ENCODE peak calls at places on chromosomes 3 and 15, in eight cellular contexts. One of them, this sample, is unnamed.

GRCh38 chr3:183427206-183428139 is 946 bp downstream of the MCF2L2 start:
- DNase-seq in H4: no peak
- DNase-seq in stimulated activated CD8-positive, alpha-beta memory T cell treated with anti-CD3 and anti-CD28 coated beads, Interleukin-7, amount 100 ng/mL, for 1 hour: no peak
- DNase-seq in NB4: no peak
- DNase-seq in stimulated activated CD4-positive, alpha-beta T cell treated with anti-CD3 and anti-CD28 coated beads, Interleukin-1b, Interleukin-23, amount 100 ng/mL, for 4 hours: no peak
- DNase-seq in neural progenitor cell: peak; percentile 54
- DNase-seq in psoas muscle: no peak
- DNase-seq in GM12891: no peak
- DNase-seq in this sample: no peak

GRCh38 chr3:178392553-178392952 is 143.7 kb upstream of the KCNMB2 start:
- DNase-seq in H4: peak; percentile 22
- DNase-seq in stimulated activated CD8-positive, alpha-beta memory T cell treated with anti-CD3 and anti-CD28 coated beads, Interleukin-7, amount 100 ng/mL, for 1 hour: no peak
- DNase-seq in NB4: no peak
- DNase-seq in stimulated activated CD4-positive, alpha-beta T cell treated with anti-CD3 and anti-CD28 coated beads, Interleukin-1b, Interleukin-23, amount 100 ng/mL, for 4 hours: no peak
- DNase-seq in neural progenitor cell: no peak
- DNase-seq in psoas muscle: no peak
- DNase-seq in GM12891: no peak
- DNase-seq in this sample: no peak

GRCh38 chr3:159586587-159587202 is 401.9 kb upstream of the IL12A start:
- DNase-seq in H4: peak; percentile 64
- DNase-seq in stimulated activated CD8-positive, alpha-beta memory T cell treated with anti-CD3 and anti-CD28 coated beads, Interleukin-7, amount 100 ng/mL, for 1 hour: no peak
- DNase-seq in NB4: peak; percentile 9
- DNase-seq in stimulated activated CD4-positive, alpha-beta T cell treated with anti-CD3 and anti-CD28 coated beads, Interleukin-1b, Interleukin-23, amount 100 ng/mL, for 4 hours: no peak
- DNase-seq in neural progenitor cell: peak; percentile 79
- DNase-seq in psoas muscle: no peak
- DNase-seq in GM12891: no peak
- DNase-seq in this sample: peak; percentile 33

GRCh38 chr15:40130799-40131502 is 22.3 kb upstream of the BMF start:
- DNase-seq in H4: no peak
- DNase-seq in stimulated activated CD8-positive, alpha-beta memory T cell treated with anti-CD3 and anti-CD28 coated beads, Interleukin-7, amount 100 ng/mL, for 1 hour: no peak
- DNase-seq in NB4: peak; percentile 10
- DNase-seq in stimulated activated CD4-positive, alpha-beta T cell treated with anti-CD3 and anti-CD28 coated beads, Interleukin-1b, Interleukin-23, amount 100 ng/mL, for 4 hours: no peak
- DNase-seq in neural progenitor cell: no peak
- DNase-seq in psoas muscle: no peak
- DNase-seq in GM12891: no peak
- DNase-seq in this sample: no peak

GRCh38 chr3:175335229-175335628 is 476.1 kb downstream of the NAALADL2 start:
- DNase-seq in H4: no peak
- DNase-seq in stimulated activated CD8-positive, alpha-beta memory T cell treated with anti-CD3 and anti-CD28 coated beads, Interleukin-7, amount 100 ng/mL, for 1 hour: no peak
- DNase-seq in NB4: no peak
- DNase-seq in stimulated activated CD4-positive, alpha-beta T cell treated with anti-CD3 and anti-CD28 coated beads, Interleukin-1b, Interleukin-23, amount 100 ng/mL, for 4 hours: no peak
- DNase-seq in neural progenitor cell: no peak
- DNase-seq in psoas muscle: no peak
- DNase-seq in GM12891: no peak
- DNase-seq in this sample: no peak

GRCh38 chr3:19816631-19817030 is 117.4 kb downstream of the EFHB start:
- DNase-seq in H4: no peak
- DNase-seq in stimulated activated CD8-positive, alpha-beta memory T cell treated with anti-CD3 and anti-CD28 coated beads, Interleukin-7, amount 100 ng/mL, for 1 hour: no peak
- DNase-seq in NB4: peak; percentile 59
- DNase-seq in stimulated activated CD4-positive, alpha-beta T cell treated with anti-CD3 and anti-CD28 coated beads, Interleukin-1b, Interleukin-23, amount 100 ng/mL, for 4 hours: no peak
- DNase-seq in neural progenitor cell: no peak
- DNase-seq in psoas muscle: no peak
- DNase-seq in GM12891: no peak
- DNase-seq in this sample: no peak

GRCh38 chr3:172328282-172328681 is 120.0 kb downstream of the GHSR start:
- DNase-seq in H4: no peak
- DNase-seq in stimulated activated CD8-positive, alpha-beta memory T cell treated with anti-CD3 and anti-CD28 coated beads, Interleukin-7, amount 100 ng/mL, for 1 hour: no peak
- DNase-seq in NB4: no peak
- DNase-seq in stimulated activated CD4-positive, alpha-beta T cell treated with anti-CD3 and anti-CD28 coated beads, Interleukin-1b, Interleukin-23, amount 100 ng/mL, for 4 hours: no peak
- DNase-seq in neural progenitor cell: no peak
- DNase-seq in psoas muscle: no peak
- DNase-seq in GM12891: no peak
- DNase-seq in this sample: no peak

GRCh38 chr3:172217877-172218276 is 178.5 kb downstream of the FNDC3B start:
- DNase-seq in H4: no peak
- DNase-seq in stimulated activated CD8-positive, alpha-beta memory T cell treated with anti-CD3 and anti-CD28 coated beads, Interleukin-7, amount 100 ng/mL, for 1 hour: no peak
- DNase-seq in NB4: no peak
- DNase-seq in stimulated activated CD4-positive, alpha-beta T cell treated with anti-CD3 and anti-CD28 coated beads, Interleukin-1b, Interleukin-23, amount 100 ng/mL, for 4 hours: no peak
- DNase-seq in neural progenitor cell: no peak
- DNase-seq in psoas muscle: no peak
- DNase-seq in GM12891: no peak
- DNase-seq in this sample: no peak

GRCh38 chr3:150169279-150169970 is 198.7 kb upstream of the PFN2 start:
- DNase-seq in H4: no peak
- DNase-seq in stimulated activated CD8-positive, alpha-beta memory T cell treated with anti-CD3 and anti-CD28 coated beads, Interleukin-7, amount 100 ng/mL, for 1 hour: no peak
- DNase-seq in NB4: no peak
- DNase-seq in stimulated activated CD4-positive, alpha-beta T cell treated with anti-CD3 and anti-CD28 coated beads, Interleukin-1b, Interleukin-23, amount 100 ng/mL, for 4 hours: no peak
- DNase-seq in neural progenitor cell: no peak
- DNase-seq in psoas muscle: no peak
- DNase-seq in GM12891: no peak
- DNase-seq in this sample: no peak

GRCh38 chr3:63955830-63956545 is 43.8 kb upstream of the SCAANT1 start:
- DNase-seq in H4: no peak
- DNase-seq in stimulated activated CD8-positive, alpha-beta memory T cell treated with anti-CD3 and anti-CD28 coated beads, Interleukin-7, amount 100 ng/mL, for 1 hour: no peak
- DNase-seq in NB4: no peak
- DNase-seq in stimulated activated CD4-positive, alpha-beta T cell treated with anti-CD3 and anti-CD28 coated beads, Interleukin-1b, Interleukin-23, amount 100 ng/mL, for 4 hours: no peak
- DNase-seq in neural progenitor cell: no peak
- DNase-seq in psoas muscle: no peak
- DNase-seq in GM12891: no peak
- DNase-seq in this sample: no peak

GRCh38 chr3:118101891-118102290 is 932.8 kb downstream of the IGSF11 start:
- DNase-seq in H4: no peak
- DNase-seq in stimulated activated CD8-positive, alpha-beta memory T cell treated with anti-CD3 and anti-CD28 coated beads, Interleukin-7, amount 100 ng/mL, for 1 hour: no peak
- DNase-seq in NB4: no peak
- DNase-seq in stimulated activated CD4-positive, alpha-beta T cell treated with anti-CD3 and anti-CD28 coated beads, Interleukin-1b, Interleukin-23, amount 100 ng/mL, for 4 hours: no peak
- DNase-seq in neural progenitor cell: no peak
- DNase-seq in psoas muscle: no peak
- DNase-seq in GM12891: no peak
- DNase-seq in this sample: no peak

GRCh38 chr15:63072809-63073277 is 30.3 kb downstream of the TPM1 start:
- DNase-seq in H4: no peak
- DNase-seq in stimulated activated CD8-positive, alpha-beta memory T cell treated with anti-CD3 and anti-CD28 coated beads, Interleukin-7, amount 100 ng/mL, for 1 hour: no peak
- DNase-seq in NB4: no peak
- DNase-seq in stimulated activated CD4-positive, alpha-beta T cell treated with anti-CD3 and anti-CD28 coated beads, Interleukin-1b, Interleukin-23, amount 100 ng/mL, for 4 hours: no peak
- DNase-seq in neural progenitor cell: no peak
- DNase-seq in psoas muscle: no peak
- DNase-seq in GM12891: no peak
- DNase-seq in this sample: no peak

GRCh38 chr15:75836953-75837321 is 6.3 kb upstream of the UBE2Q2 start:
- DNase-seq in H4: peak; percentile 55
- DNase-seq in stimulated activated CD8-positive, alpha-beta memory T cell treated with anti-CD3 and anti-CD28 coated beads, Interleukin-7, amount 100 ng/mL, for 1 hour: peak; percentile 6
- DNase-seq in NB4: peak; percentile 96
- DNase-seq in stimulated activated CD4-positive, alpha-beta T cell treated with anti-CD3 and anti-CD28 coated beads, Interleukin-1b, Interleukin-23, amount 100 ng/mL, for 4 hours: no peak
- DNase-seq in neural progenitor cell: no peak
- DNase-seq in psoas muscle: peak; percentile 53
- DNase-seq in GM12891: peak; percentile 23
- DNase-seq in this sample: no peak

GRCh38 chr3:150495149-150495548 is 51.1 kb downstream of the SERP1 start:
- DNase-seq in H4: no peak
- DNase-seq in stimulated activated CD8-positive, alpha-beta memory T cell treated with anti-CD3 and anti-CD28 coated beads, Interleukin-7, amount 100 ng/mL, for 1 hour: no peak
- DNase-seq in NB4: peak; percentile 10
- DNase-seq in stimulated activated CD4-positive, alpha-beta T cell treated with anti-CD3 and anti-CD28 coated beads, Interleukin-1b, Interleukin-23, amount 100 ng/mL, for 4 hours: no peak
- DNase-seq in neural progenitor cell: peak; percentile 10
- DNase-seq in psoas muscle: no peak
- DNase-seq in GM12891: no peak
- DNase-seq in this sample: peak; percentile 27

GRCh38 chr15:51312754-51313390 is 25.5 kb downstream of the CYP19A1 start:
- DNase-seq in H4: peak; percentile 16
- DNase-seq in stimulated activated CD8-positive, alpha-beta memory T cell treated with anti-CD3 and anti-CD28 coated beads, Interleukin-7, amount 100 ng/mL, for 1 hour: no peak
- DNase-seq in NB4: no peak
- DNase-seq in stimulated activated CD4-positive, alpha-beta T cell treated with anti-CD3 and anti-CD28 coated beads, Interleukin-1b, Interleukin-23, amount 100 ng/mL, for 4 hours: no peak
- DNase-seq in neural progenitor cell: no peak
- DNase-seq in psoas muscle: no peak
- DNase-seq in GM12891: no peak
- DNase-seq in this sample: no peak

GRCh38 chr3:42276419-42277132 is 10.6 kb upstream of the CCK start:
- DNase-seq in H4: no peak
- DNase-seq in stimulated activated CD8-positive, alpha-beta memory T cell treated with anti-CD3 and anti-CD28 coated beads, Interleukin-7, amount 100 ng/mL, for 1 hour: no peak
- DNase-seq in NB4: no peak
- DNase-seq in stimulated activated CD4-positive, alpha-beta T cell treated with anti-CD3 and anti-CD28 coated beads, Interleukin-1b, Interleukin-23, amount 100 ng/mL, for 4 hours: no peak
- DNase-seq in neural progenitor cell: no peak
- DNase-seq in psoas muscle: no peak
- DNase-seq in GM12891: no peak
- DNase-seq in this sample: no peak

GRCh38 chr3:11509175-11510000 is 134.3 kb downstream of the VGLL4 start:
- DNase-seq in H4: peak; percentile 97
- DNase-seq in stimulated activated CD8-positive, alpha-beta memory T cell treated with anti-CD3 and anti-CD28 coated beads, Interleukin-7, amount 100 ng/mL, for 1 hour: no peak
- DNase-seq in NB4: no peak
- DNase-seq in stimulated activated CD4-positive, alpha-beta T cell treated with anti-CD3 and anti-CD28 coated beads, Interleukin-1b, Interleukin-23, amount 100 ng/mL, for 4 hours: no peak
- DNase-seq in neural progenitor cell: peak; percentile 60
- DNase-seq in psoas muscle: peak; percentile 65
- DNase-seq in GM12891: no peak
- DNase-seq in this sample: peak; percentile 33

GRCh38 chr3:52503788-52504424 is 8.8 kb downstream of the STAB1 start:
- DNase-seq in H4: no peak
- DNase-seq in stimulated activated CD8-positive, alpha-beta memory T cell treated with anti-CD3 and anti-CD28 coated beads, Interleukin-7, amount 100 ng/mL, for 1 hour: no peak
- DNase-seq in NB4: no peak
- DNase-seq in stimulated activated CD4-positive, alpha-beta T cell treated with anti-CD3 and anti-CD28 coated beads, Interleukin-1b, Interleukin-23, amount 100 ng/mL, for 4 hours: no peak
- DNase-seq in neural progenitor cell: no peak
- DNase-seq in psoas muscle: no peak
- DNase-seq in GM12891: no peak
- DNase-seq in this sample: no peak

GRCh38 chr3:184203526-184203925 is 17.5 kb downstream of the ABCF3 start:
- DNase-seq in H4: no peak
- DNase-seq in stimulated activated CD8-positive, alpha-beta memory T cell treated with anti-CD3 and anti-CD28 coated beads, Interleukin-7, amount 100 ng/mL, for 1 hour: no peak
- DNase-seq in NB4: no peak
- DNase-seq in stimulated activated CD4-positive, alpha-beta T cell treated with anti-CD3 and anti-CD28 coated beads, Interleukin-1b, Interleukin-23, amount 100 ng/mL, for 4 hours: no peak
- DNase-seq in neural progenitor cell: no peak
- DNase-seq in psoas muscle: no peak
- DNase-seq in GM12891: no peak
- DNase-seq in this sample: no peak

GRCh38 chr15:42392309-42393024 is 33.2 kb downstream of the CAPN3 start:
- DNase-seq in H4: no peak
- DNase-seq in stimulated activated CD8-positive, alpha-beta memory T cell treated with anti-CD3 and anti-CD28 coated beads, Interleukin-7, amount 100 ng/mL, for 1 hour: no peak
- DNase-seq in NB4: no peak
- DNase-seq in stimulated activated CD4-positive, alpha-beta T cell treated with anti-CD3 and anti-CD28 coated beads, Interleukin-1b, Interleukin-23, amount 100 ng/mL, for 4 hours: no peak
- DNase-seq in neural progenitor cell: no peak
- DNase-seq in psoas muscle: no peak
- DNase-seq in GM12891: no peak
- DNase-seq in this sample: no peak